ENCODE peak calls at places on chromosome 1, in six cellular contexts. M is thyroid gland, X is sigmoid colon, W is IMR-90, S is body of pancreas, R is esophagus squamous epithelium. G is an unnamed sample.

GRCh38 chr1:40866408-40866788 is 4.2 kb upstream of the CITED4 start:
- DNase-seq in M (no peak), X (no peak), W (peak; percentile 64), S (no peak), R (no peak), G (no peak)

GRCh38 chr1:77889240-77889637 is 815 bp downstream of the NEXN start:
- DNase-seq in M (no peak), X (no peak), W (peak; percentile 81), S (no peak), R (no peak), G (no peak)

GRCh38 chr1:205913451-205914204 is 29.6 kb downstream of the SLC26A9 start:
- DNase-seq in M (peak; percentile 98), X (no peak), W (no peak), S (peak; percentile 80), R (no peak), G (peak; percentile 34)

GRCh38 chr1:230256896-230257295 is 169.2 kb downstream of the PGBD5 start:
- DNase-seq in M (no peak), X (no peak), W (no peak), S (no peak), R (no peak), G (peak; percentile 67)

GRCh38 chr1:232269988-232270387 is 359.9 kb downstream of the SIPA1L2 start:
- DNase-seq in M (no peak), X (no peak), W (no peak), S (no peak), R (no peak), G (no peak)

GRCh38 chr1:21732664-21733063 is 50.3 kb downstream of the USP48 start:
- DNase-seq in M (no peak), X (no peak), W (no peak), S (no peak), R (no peak), G (no peak)

GRCh38 chr1:233859446-233859845 is 45.0 kb upstream of the SLC35F3 start:
- DNase-seq in M (no peak), X (no peak), W (no peak), S (no peak), R (no peak), G (no peak)

GRCh38 chr1:245085508-245086095 is 69.2 kb upstream of the KIF26B start:
- DNase-seq in M (no peak), X (no peak), W (peak; percentile 97), S (no peak), R (no peak), G (no peak)

GRCh38 chr1:32303997-32304622 is 12.2 kb downstream of the HDAC1 start:
- DNase-seq in M (no peak), X (no peak), W (peak; percentile 74), S (no peak), R (no peak), G (no peak)

GRCh38 chr1:29245876-29246275 is 9.6 kb downstream of the PTPRU start:
- DNase-seq in M (peak; percentile 14), X (no peak), W (peak; percentile 53), S (peak; percentile 38), R (no peak), G (no peak)

GRCh38 chr1:56189946-56190920 is 389.1 kb downstream of the PLPP3 start:
- DNase-seq in M (no peak), X (no peak), W (no peak), S (no peak), R (no peak), G (no peak)

GRCh38 chr1:230186874-230187273 is 119.8 kb downstream of the GALNT2 start:
- DNase-seq in M (no peak), X (no peak), W (no peak), S (no peak), R (no peak), G (peak; percentile 82)

GRCh38 chr1:52602328-52603300 is at the start of gene GPX7:
- DNase-seq in M (peak; percentile 42), X (peak; percentile 70), W (peak; percentile 39), S (peak; percentile 66), R (no peak), G (no peak)

GRCh38 chr1:10048601-10049000 is 15.8 kb downstream of the UBE4B start:
- DNase-seq in M (no peak), X (no peak), W (no peak), S (no peak), R (no peak), G (no peak)

GRCh38 chr1:167837334-167837733 is 76.6 kb downstream of the ADCY10 start:
- DNase-seq in M (no peak), X (no peak), W (no peak), S (no peak), R (no peak), G (no peak)

GRCh38 chr1:243375596-243375995 is 119.8 kb downstream of the SDCCAG8 start:
- DNase-seq in M (no peak), X (no peak), W (no peak), S (no peak), R (no peak), G (no peak)

GRCh38 chr1:61743716-61744620 is 1.7 kb downstream of the PATJ start:
- DNase-seq in M (peak; percentile 12), X (peak; percentile 47), W (peak; percentile 8), S (no peak), R (no peak), G (no peak)

DNA sequence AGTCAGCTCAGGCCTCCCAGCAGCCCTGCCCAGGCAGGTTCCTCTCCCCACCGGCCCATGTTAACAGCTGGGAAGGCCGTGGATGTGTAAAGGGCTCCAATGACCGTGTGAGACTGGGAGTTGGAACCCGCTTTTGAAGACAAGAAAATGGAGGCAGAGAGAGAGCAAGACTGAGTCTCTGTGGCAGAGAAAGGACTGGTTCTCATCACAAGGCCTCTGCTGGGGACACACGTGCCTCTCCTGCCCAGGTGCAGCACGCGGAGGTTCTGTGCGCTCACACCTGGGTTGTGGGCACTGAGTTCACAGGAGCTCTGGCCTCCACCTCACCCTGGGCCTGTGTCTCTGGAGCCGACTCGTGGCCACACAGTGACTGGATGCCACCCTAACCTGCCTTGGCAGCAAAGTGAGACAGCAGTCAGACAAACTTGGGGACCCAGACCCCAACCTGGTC is 27.0 kb downstream of the RUNX3 start:
- DNase-seq in M (no peak), X (no peak), W (no peak), S (no peak), R (no peak), G (no peak)
- TF ChIP-seq POLR2A in M (no peak), X (no peak), W (no peak), S (no peak), R (no peak), G (no peak)

GRCh38 chr1:31261916-31262315 is 22.2 kb upstream of the NKAIN1 start:
- DNase-seq in M (no peak), X (no peak), W (no peak), S (no peak), R (no peak), G (no peak)
- H3K27ac ChIP-seq in M (no peak overlapping the region), X (no peak overlapping the region), W (no peak overlapping the region), S (no peak overlapping the region), R (no peak overlapping the region), G (no peak overlapping the region)

GRCh38 chr1:42765832-42766722 is 751 bp downstream of the P3H1 start:
- DNase-seq in M (peak; percentile 44), X (peak; percentile 77), W (peak; percentile 83), S (peak; percentile 48), R (no peak), G (no peak)

GRCh38 chr1:42767510-42767924 is 468 bp downstream of the C1orf50 start:
- DNase-seq in M (no peak), X (no peak), W (no peak), S (no peak), R (no peak), G (no peak)

GRCh38 chr1:42765271-42765670 is 1.6 kb downstream of the P3H1 start:
- DNase-seq in M (no peak), X (no peak), W (no peak), S (no peak), R (no peak), G (no peak)

GRCh38 chr1:42768172-42768571 is 1.1 kb downstream of the C1orf50 start:
- DNase-seq in M (no peak), X (no peak), W (no peak), S (no peak), R (no peak), G (no peak)

DNA sequence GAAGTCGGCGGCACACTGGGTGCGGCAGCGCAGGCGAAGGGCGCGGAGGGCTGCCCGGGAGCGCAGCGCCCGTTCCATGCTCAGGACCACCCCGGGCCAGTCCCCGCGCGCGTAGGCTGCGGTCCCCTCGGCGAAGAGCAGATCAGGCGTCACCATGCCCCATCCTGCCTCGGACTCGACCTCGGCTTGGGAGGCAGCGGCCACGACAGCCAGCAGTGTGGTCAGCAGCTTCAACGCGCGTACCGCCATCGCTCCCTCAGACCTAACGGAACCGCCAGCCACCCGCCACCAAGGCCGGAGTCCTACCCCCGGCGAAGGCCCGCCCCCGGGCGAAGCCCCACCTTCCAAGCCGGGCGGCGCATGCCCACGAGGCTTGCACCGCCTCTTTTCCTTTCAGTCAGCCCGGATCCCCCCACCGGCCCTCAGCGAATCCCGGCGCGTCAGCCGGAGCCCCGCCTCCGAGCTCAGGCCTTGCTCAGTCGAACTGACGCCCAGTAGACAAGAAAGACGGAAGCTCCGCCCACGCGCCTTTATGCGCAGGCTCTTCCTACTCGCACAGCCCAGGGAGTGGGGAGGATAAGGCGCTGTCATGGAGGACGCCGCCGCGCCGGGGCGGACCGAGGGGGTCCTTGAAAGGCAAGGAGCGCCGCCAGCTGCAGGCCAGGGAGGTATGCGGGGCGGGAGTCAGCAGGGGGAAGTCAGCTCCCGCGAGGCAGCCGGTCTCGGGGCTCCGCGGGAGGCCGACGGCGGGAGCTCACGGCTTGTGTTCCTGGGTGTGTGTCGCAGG is at the start of the genes C1orf50 and P3H1:
- DNase-seq in M (peak; percentile 100), X (peak; percentile 100), W (peak; percentile 98), S (peak; percentile 100), R (peak; percentile 96), G (peak; percentile 99)
- TF ChIP-seq CTCF in M (no peak), X (no peak), W (no peak), S (no peak), R (no peak), G (no peak)

DNA sequence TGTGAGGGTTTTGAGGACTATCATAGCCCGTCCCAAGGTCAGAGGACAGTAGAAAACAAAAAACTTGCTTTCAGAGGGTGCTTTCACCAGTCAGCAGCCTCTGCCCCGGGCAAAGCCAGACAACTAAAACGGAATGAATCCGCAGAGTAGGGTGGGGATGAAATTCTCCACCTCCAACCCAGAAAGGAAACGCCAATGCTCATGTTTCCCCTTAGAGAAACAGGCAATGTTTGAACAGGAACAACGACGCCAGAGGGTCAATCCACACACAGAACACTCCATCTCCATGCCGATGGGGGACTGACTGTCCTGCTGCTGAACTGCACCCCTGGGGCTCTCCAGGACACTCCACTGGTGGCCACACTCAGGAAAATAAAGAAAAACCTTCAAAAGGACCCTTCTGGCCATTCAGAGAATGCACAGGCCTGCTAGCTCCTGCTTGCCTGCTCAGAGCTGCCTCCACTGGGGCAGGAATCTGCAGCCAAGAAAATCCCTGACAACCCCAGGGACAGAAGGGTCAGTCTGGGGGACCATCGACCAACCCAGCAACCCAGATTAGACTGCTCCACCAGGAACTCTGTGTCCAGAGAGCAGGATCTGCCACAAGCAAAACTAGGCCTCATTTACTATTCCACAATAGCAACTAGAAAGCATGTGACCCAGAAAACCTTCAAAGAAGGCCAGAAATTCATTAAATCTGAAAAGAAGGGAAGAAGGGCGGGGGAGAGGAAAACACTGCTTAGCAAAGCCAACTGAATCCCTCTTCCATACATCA is 116.0 kb downstream of the TOMM20 start:
- DNase-seq in M (no peak), X (no peak), W (no peak), S (no peak), R (no peak), G (no peak)
- TF ChIP-seq POLR2A in M (no peak), X (no peak), W (peak; percentile 8), S (no peak), R (no peak), G (no peak)

GRCh38 chr1:193417945-193418744 is 231.7 kb upstream of the B3GALT2 start:
- DNase-seq in M (no peak), X (no peak), W (peak; percentile 58), S (no peak), R (no peak), G (no peak)
- H3K27ac ChIP-seq in M (no peak overlapping the region), X (peak overlapping the region; percentile 65), W (peak overlapping the region; percentile 25), S (peak overlapping the region; percentile 42), R (peak overlapping the region; percentile 43), G (peak overlapping the region; percentile 13)